ENCODE peak calls at places on chromosome 9, in four cellular contexts. J is LHCN-M2, C is NCI-H146, M is KBM-7. V is an unnamed sample.
A peak's percentile ranks its signal among the peaks of the same experiment; 100 is the strongest.

GRCh38 chr9:14031015-14031414 is 282.9 kb downstream of the NFIB start:
- DNase-seq in J (peak; percentile 94), C (no peak), M (no peak), V (no peak)

GRCh38 chr9:4887556-4887955 is 94.8 kb downstream of the RCL1 start:
- DNase-seq in J (peak; percentile 48), C (no peak), M (no peak), V (no peak)

GRCh38 chr9:130172858-130173461 is 756 bp downstream of the NCS1 start:
- DNase-seq in J (no peak), C (peak; percentile 21), M (peak; percentile 26), V (no peak)

GRCh38 chr9:116064970-116065369 is 88.6 kb upstream of the PAPPA start:
- DNase-seq in J (no peak), C (no peak), M (no peak), V (no peak)

GRCh38 chr9:36221667-36222066 is 30.9 kb downstream of the CLTA start:
- DNase-seq in J (no peak), C (no peak), M (no peak), V (no peak)

GRCh38 chr9:135978650-135979461 is 17.7 kb upstream of the UBAC1 start:
- DNase-seq in J (no peak), C (no peak), M (no peak), V (no peak)

GRCh38 chr9:108217601-108218190 is 638.1 kb downstream of the ACTL7B start:
- DNase-seq in J (peak; percentile 7), C (no peak), M (no peak), V (no peak)

GRCh38 chr9:125538092-125538473 is 168.9 kb downstream of the MAPKAP1 start:
- DNase-seq in J (peak; percentile 89), C (peak; percentile 38), M (no peak), V (no peak)

GRCh38 chr9:136255896-136256890 is 10.6 kb upstream of the QSOX2 start:
- DNase-seq in J (no peak), C (peak; percentile 9), M (no peak), V (no peak)

GRCh38 chr9:137731216-137731946 is 112.6 kb downstream of the EHMT1 start:
- DNase-seq in J (no peak), C (no peak), M (no peak), V (no peak)

GRCh38 chr9:111148994-111149759 is 110.9 kb upstream of the LPAR1 start:
- DNase-seq in J (peak; percentile 15), C (no peak), M (no peak), V (no peak)

GRCh38 chr9:114421147-114421546 is 33.4 kb upstream of the AKNA start:
- DNase-seq in J (no peak), C (no peak), M (no peak), V (no peak)